ENCODE peak calls at places on chromosomes 4 and X, in seven cellular contexts. Q is HCT116, B is fibroblast of pulmonary artery, N is neural progenitor cell, U is AG09309, L is fibroblast of lung, V is ascending aorta. I is an unnamed sample.

GRCh38 chrX:154719132-154719675 is 31.7 kb downstream of the GAB3 start:
- DNase-seq in Q (no peak), B (peak; percentile 80), N (no peak), U (no peak), L (peak; percentile 84), V (no peak), I (no peak)

GRCh38 chr4:56286763-56287162 is 100.5 kb downstream of the AASDH start:
- DNase-seq in Q (no peak), B (no peak), N (no peak), U (no peak), L (peak; percentile 75), V (no peak), I (no peak)

GRCh38 chr4:101563126-101563525 is 215.8 kb upstream of the PPP3CA start:
- DNase-seq in Q (no peak), B (peak; percentile 28), N (no peak), U (no peak), L (no peak), V (no peak), I (no peak)

GRCh38 chrX:18871161-18871880 is 112.6 kb downstream of the PHKA2 start:
- DNase-seq in Q (no peak), B (peak; percentile 44), N (no peak), U (no peak), L (peak; percentile 17), V (no peak), I (no peak)

GRCh38 chr4:107843394-107843793 is 18.7 kb downstream of the SGMS2 start:
- DNase-seq in Q (no peak), B (no peak), N (no peak), U (no peak), L (no peak), V (no peak), I (no peak)

GRCh38 chrX:154827624-154828408 is 6.6 kb downstream of the SMIM9 start:
- DNase-seq in Q (no peak), B (no peak), N (no peak), U (no peak), L (no peak), V (no peak), I (no peak)

GRCh38 chr4:55396305-55397023 is 707 bp downstream of the TMEM165 start:
- DNase-seq in Q (no peak), B (peak; percentile 59), N (peak; percentile 83), U (no peak), L (peak; percentile 43), V (no peak), I (no peak)

GRCh38 chrX:74613350-74614192 is 853 bp downstream of the RLIM start:
- DNase-seq in Q (no peak), B (peak; percentile 52), N (peak; percentile 29), U (no peak), L (peak; percentile 39), V (no peak), I (no peak)

GRCh38 chrX:15269618-15270521 is at the start of gene ASB9:
- DNase-seq in Q (peak; percentile 39), B (peak; percentile 54), N (no peak), U (peak; percentile 10), L (peak; percentile 19), V (no peak), I (no peak)

GRCh38 chr4:41418444-41418843 is 119.5 kb upstream of the LIMCH1 start:
- DNase-seq in Q (no peak), B (peak; percentile 41), N (peak; percentile 18), U (peak; percentile 82), L (peak; percentile 92), V (peak; percentile 29), I (peak; percentile 93)

GRCh38 chr4:124178449-124179021 is 534.0 kb downstream of the ANKRD50 start:
- DNase-seq in Q (no peak), B (peak; percentile 39), N (no peak), U (no peak), L (peak; percentile 61), V (no peak), I (no peak)

GRCh38 chrX:68831405-68832100 is 2.7 kb downstream of the EFNB1 start:
- DNase-seq in Q (no peak), B (no peak), N (no peak), U (no peak), L (no peak), V (no peak), I (no peak)

GRCh38 chr4:85717366-85717765 is 242.4 kb downstream of the ARHGAP24 start:
- DNase-seq in Q (no peak), B (no peak), N (no peak), U (peak; percentile 29), L (no peak), V (no peak), I (peak; percentile 22)

GRCh38 chr4:168832746-168833575 is 177.1 kb downstream of the CBR4 start:
- DNase-seq in Q (no peak), B (peak; percentile 50), N (peak; percentile 79), U (no peak), L (peak; percentile 46), V (no peak), I (no peak)

GRCh38 chrX:134544614-134545255 is 84.8 kb downstream of the HPRT1 start:
- DNase-seq in Q (no peak), B (no peak), N (peak; percentile 53), U (no peak), L (no peak), V (no peak), I (no peak)

GRCh38 chrX:55008571-55009358 is 8.6 kb downstream of the APEX2 start:
- DNase-seq in Q (peak; percentile 12), B (peak; percentile 10), N (no peak), U (peak; percentile 14), L (peak; percentile 67), V (no peak), I (no peak)

GRCh38 chr4:3304831-3305609 is 12.2 kb downstream of the RGS12 start:
- DNase-seq in Q (no peak), B (peak; percentile 49), N (no peak), U (no peak), L (peak; percentile 57), V (no peak), I (no peak)

GRCh38 chr4:42954925-42955669 is 62.6 kb downstream of the GRXCR1 start:
- DNase-seq in Q (no peak), B (no peak), N (no peak), U (no peak), L (no peak), V (no peak), I (no peak)

GRCh38 chrX:13647709-13648212 is 5.2 kb upstream of the TCEANC start:
- DNase-seq in Q (peak; percentile 57), B (peak; percentile 87), N (no peak), U (no peak), L (peak; percentile 79), V (no peak), I (no peak)

GRCh38 chr4:56241500-56241899 is 145.8 kb downstream of the AASDH start:
- DNase-seq in Q (no peak), B (no peak), N (no peak), U (no peak), L (no peak), V (no peak), I (no peak)

GRCh38 chr4:80202784-80203553 is 5.7 kb downstream of the PRDM8 start:
- DNase-seq in Q (no peak), B (peak; percentile 33), N (peak; percentile 77), U (no peak), L (peak; percentile 54), V (no peak), I (no peak)

GRCh38 chrX:35670894-35671293 is 127.2 kb upstream of the MAGEB16 start:
- DNase-seq in Q (no peak), B (no peak), N (no peak), U (no peak), L (no peak), V (no peak), I (no peak)

GRCh38 chr4:162485486-162485885 is 321.7 kb upstream of the FSTL5 start:
- DNase-seq in Q (no peak), B (no peak), N (no peak), U (no peak), L (peak; percentile 66), V (no peak), I (peak; percentile 32)

GRCh38 chr4:54588404-54588803 is 69.4 kb upstream of the KIT start:
- DNase-seq in Q (no peak), B (peak; percentile 8), N (no peak), U (no peak), L (peak; percentile 15), V (no peak), I (no peak)

GRCh38 chr4:3310301-3311094 is 17.7 kb downstream of the RGS12 start:
- DNase-seq in Q (no peak), B (no peak), N (no peak), U (no peak), L (no peak), V (no peak), I (no peak)

DNA sequence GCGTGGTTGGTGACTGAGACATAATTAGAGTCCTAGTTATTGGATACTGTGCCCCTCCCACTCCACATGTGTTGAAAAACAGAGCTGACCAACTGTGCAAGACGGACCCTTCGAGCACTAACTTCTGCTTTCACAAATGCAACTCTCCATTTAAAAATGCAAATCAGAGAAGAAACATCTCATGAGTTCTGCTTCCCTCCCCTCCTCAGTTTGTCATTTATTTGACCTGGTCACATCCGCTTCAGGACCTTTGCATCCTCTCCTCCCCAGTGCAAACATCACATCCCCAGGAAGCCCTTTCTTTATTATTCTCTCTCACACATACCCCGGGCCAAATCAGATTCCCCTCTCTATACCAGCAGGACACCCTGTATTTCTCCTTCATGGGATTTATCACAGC is 38.1 kb upstream of the NOCT start:
- DNase-seq in Q (no peak), B (no peak), N (no peak), U (no peak), L (no peak), V (no peak), I (no peak)
- H3K4me3 ChIP-seq in Q (no peak overlapping the region), B (no peak overlapping the region), N (no peak overlapping the region), U (no peak overlapping the region), L (no peak overlapping the region), V (no peak overlapping the region), I (no peak overlapping the region)

GRCh38 chr4:142567199-142567598 is 278.9 kb downstream of the INPP4B start:
- DNase-seq in Q (peak; percentile 51), B (no peak), N (peak; percentile 88), U (no peak), L (peak; percentile 22), V (no peak), I (no peak)
- TF ChIP-seq CTCF in Q (peak; percentile 22), B (no peak), N (peak; percentile 48), U (no peak), L (no peak), V (no peak), I (no peak)

DNA sequence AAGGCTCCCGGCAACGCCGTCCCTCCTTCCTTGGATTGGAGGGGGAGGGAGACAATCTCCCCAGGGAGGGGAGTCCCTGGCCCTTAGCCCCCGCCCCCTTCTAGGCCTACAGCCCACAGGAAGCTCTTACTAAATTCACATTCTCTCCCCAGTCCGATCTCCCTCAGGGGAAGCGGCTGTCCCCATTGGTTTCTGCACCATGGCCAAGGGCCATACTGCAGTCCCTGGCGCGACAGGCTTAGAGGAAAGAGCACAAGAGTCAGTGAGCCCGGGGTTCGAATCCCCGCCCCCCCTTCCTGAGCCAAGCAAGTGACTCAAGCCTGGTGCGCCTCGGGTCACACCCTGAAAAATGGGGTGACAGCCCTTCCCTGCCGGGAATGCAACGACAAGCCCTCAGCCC is 1.1 kb downstream of the ABLIM2 start:
- DNase-seq in Q (no peak), B (peak; percentile 32), N (peak; percentile 28), U (no peak), L (no peak), V (peak; percentile 16), I (no peak)
- H3K4me3 ChIP-seq in Q (peak overlapping the region; percentile 49), B (no peak overlapping the region), N (peak overlapping the region; percentile 69), U (no peak overlapping the region), L (no peak overlapping the region), V (peak overlapping the region; percentile 93), I (no peak overlapping the region)

DNA sequence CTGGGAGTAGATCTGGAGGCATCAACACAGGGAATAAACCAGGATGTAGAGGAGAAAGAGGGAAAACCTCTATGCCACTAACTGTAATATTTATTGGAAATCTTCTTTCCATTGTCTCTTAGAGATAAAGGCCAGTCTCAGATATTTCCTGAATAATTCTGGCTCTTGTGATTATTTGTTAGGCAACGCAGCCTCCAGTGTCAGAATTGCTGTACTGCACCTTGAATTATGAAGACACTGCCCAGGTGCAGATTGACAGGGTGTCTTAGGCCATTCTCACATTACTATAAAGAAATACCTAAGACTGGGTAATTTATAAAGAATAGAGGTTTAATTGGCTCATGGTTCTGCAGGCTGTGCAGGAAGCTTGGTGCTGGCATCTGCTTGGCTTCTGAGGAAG is 100.7 kb upstream of the ZDHHC15 start:
- DNase-seq in Q (no peak), B (no peak), N (peak; percentile 16), U (no peak), L (no peak), V (no peak), I (no peak)
- TF ChIP-seq CTCF in Q (no peak), B (no peak), N (peak; percentile 49), U (no peak), L (no peak), V (no peak), I (peak; percentile 17)

I was measured in astrocyte of the cerebellum.